ENCODE peak calls at places on chromosomes 4 and X, in four cellular contexts. U is CD8-positive, alpha-beta memory T cell; G is IMR-90; D is activated effector memory CD4-positive, alpha-beta T cell treated with Interleukin-2 at 50 U/mL for 16 hours. M is an unnamed sample.

GRCh38 chr4:1249148-1249730 is 309 bp upstream of the CTBP1 start:
- DNase-seq in D (peak), G (peak), U (peak), M (no peak)

GRCh38 chr4:87849612-87850011 is 16.8 kb downstream of the MEPE start:
- DNase-seq in D (no peak), U (no peak), G (peak), M (no peak)

GRCh38 chr4:140252144-140252741 is 98.3 kb upstream of the MAML3 start:
- DNase-seq in D (no peak), U (no peak), G (no peak), M (no peak)

GRCh38 chr4:1299301-1299860 is 9.7 kb downstream of the MAEA start:
- DNase-seq in D (no peak), U (no peak), G (no peak), M (no peak)

GRCh38 chrX:153400146-153401132 is 711 bp downstream of the PNMA6E start:
- DNase-seq in G (no peak), D (peak), U (peak), M (no peak)

GRCh38 chrX:42948723-42949122 is 170.8 kb upstream of the PPP1R2C start:
- DNase-seq in D (peak), U (peak), G (no peak), M (no peak)

GRCh38 chr4:150283689-150284088 is 205.4 kb downstream of the DCLK2 start:
- DNase-seq in D (no peak), U (no peak), G (peak), M (no peak)

GRCh38 chr4:113467581-113467980 is 294.0 kb downstream of the CAMK2D start:
- DNase-seq in U (no peak), D (no peak), G (peak), M (no peak)

GRCh38 chrX:113947548-113947947 is 636.3 kb upstream of the HTR2C start:
- DNase-seq in U (no peak), G (no peak), D (no peak), M (no peak)

GRCh38 chr4:69066945-69067344 is 29.3 kb upstream of the UGT2B7 start:
- DNase-seq in U (no peak), G (peak), D (no peak), M (no peak)

GRCh38 chr4:142331132-142331531 is 515.0 kb downstream of the INPP4B start:
- DNase-seq in G (no peak), U (no peak), D (no peak), M (no peak)

GRCh38 chr4:83516042-83516772 is 19.7 kb upstream of the GPAT3 start:
- DNase-seq in U (no peak), D (no peak), G (peak), M (no peak)

GRCh38 chrX:3663576-3664290 is 49.7 kb downstream of the PRKX start:
- DNase-seq in G (no peak), U (no peak), D (no peak), M (no peak)

GRCh38 chr4:98643760-98644159 is 14.7 kb downstream of the TSPAN5 start:
- DNase-seq in D (no peak), G (no peak), U (no peak), M (no peak)

M was measured in glomerular endothelial cell.